ENCODE peak calls at places on chromosomes 2 and 18, in nine cellular contexts. Z is HCT116, L is uterus, D is heart left ventricle, U is esophagus squamous epithelium, S is K562, K is right lobe of liver, I is body of pancreas, A is tibial nerve. X is an unnamed sample.

GRCh38 chr18:27843783-27844415 is 333.0 kb downstream of the CDH2 start:
- DNase-seq in A (no peak), U (no peak), D (no peak), L (no peak), S (no peak), K (no peak), I (no peak), Z (no peak), X (no peak)

GRCh38 chr2:14256890-14257289 is 375.6 kb upstream of the LRATD1 start:
- DNase-seq in A (no peak), S (no peak), Z (no peak), K (no peak), I (no peak), D (no peak), U (no peak), L (no peak), X (no peak)

GRCh38 chr2:235460548-235461047 is 33.2 kb upstream of the AGAP1 start:
- DNase-seq in Z (no peak), L (no peak), D (no peak), U (no peak), I (no peak), A (no peak), S (peak; percentile 75), K (no peak), X (no peak)

GRCh38 chr2:60585276-60585675 is 31.8 kb upstream of the BCL11A start:
- DNase-seq in U (no peak), A (no peak), D (no peak), Z (no peak), L (no peak), K (no peak), S (no peak), I (no peak), X (no peak)

GRCh38 chr18:52339891-52340371 is at the start of gene DCC:
- DNase-seq in S (no peak), A (no peak), L (no peak), U (no peak), Z (no peak), D (no peak), K (peak; percentile 41), I (peak; percentile 59), X (peak; percentile 38)

GRCh38 chr2:19754907-19755306 is 146.9 kb downstream of the TTC32 start:
- DNase-seq in D (no peak), A (no peak), U (no peak), I (peak; percentile 30), K (no peak), L (no peak), Z (no peak), S (no peak), X (no peak)

GRCh38 chr2:199992296-199992695 is 36.9 kb downstream of the MAIP1 start:
- DNase-seq in S (no peak), L (no peak), U (no peak), K (no peak), D (no peak), I (no peak), Z (no peak), A (no peak), X (no peak)

GRCh38 chr2:54073796-54074195 is 41.6 kb upstream of the ACYP2 start:
- DNase-seq in U (no peak), L (no peak), Z (peak; percentile 85), K (no peak), I (no peak), D (no peak), A (no peak), S (no peak), X (no peak)

GRCh38 chr2:189127756-189128155 is 51.8 kb downstream of the COL5A2 start:
- DNase-seq in Z (no peak), D (no peak), K (no peak), U (no peak), I (no peak), A (no peak), S (no peak), L (no peak), X (no peak)

GRCh38 chr2:233115761-233116160 is 55.6 kb downstream of the INPP5D start:
- DNase-seq in U (no peak), Z (no peak), I (no peak), L (no peak), D (no peak), K (no peak), S (no peak), A (no peak), X (no peak)

GRCh38 chr2:28165087-28165652 is 227.5 kb upstream of the FOSL2 start:
- DNase-seq in I (no peak), Z (no peak), L (no peak), U (no peak), D (no peak), S (no peak), A (no peak), K (no peak), X (no peak)

GRCh38 chr2:28172114-28172898 is 220.4 kb upstream of the FOSL2 start:
- DNase-seq in U (no peak), K (no peak), Z (no peak), A (no peak), I (no peak), L (no peak), D (no peak), S (no peak), X (no peak)

GRCh38 chr2:28169492-28169891 is 223.2 kb upstream of the FOSL2 start:
- DNase-seq in K (no peak), Z (no peak), D (no peak), L (no peak), I (no peak), U (no peak), A (no peak), S (no peak), X (no peak)

GRCh38 chr2:28166956-28167355 is 225.7 kb upstream of the FOSL2 start:
- DNase-seq in I (no peak), Z (no peak), K (no peak), L (no peak), A (no peak), S (no peak), U (no peak), D (no peak), X (no peak)

DNA sequence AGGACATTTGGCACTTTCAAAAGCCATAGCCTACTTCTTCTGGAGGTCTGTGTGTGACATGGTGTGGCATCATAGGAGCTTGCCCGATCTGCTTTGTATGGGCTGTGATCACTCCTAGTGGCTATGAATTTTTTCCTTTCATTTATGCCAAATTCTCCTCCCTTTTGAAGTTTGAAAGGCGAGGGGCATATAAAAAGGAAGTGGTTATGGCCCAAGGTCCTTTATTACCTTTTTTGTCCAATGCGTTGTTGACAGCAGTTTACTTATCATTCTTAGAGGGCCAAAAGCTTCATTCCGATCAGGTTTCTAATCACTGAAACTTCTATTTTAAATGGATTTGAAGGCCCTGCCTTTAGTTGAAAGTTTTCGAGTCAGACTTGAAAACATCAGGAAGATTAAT is 224.3 kb upstream of the FOSL2 start:
- DNase-seq in U (no peak), L (no peak), A (no peak), K (no peak), Z (no peak), S (no peak), I (no peak), D (no peak), X (no peak)
- H3K4me1 ChIP-seq in U (peaks cover 18% of the 10 kb centered on the region), L (no peaks in the 10 kb centered on the region), A (peaks cover 9% of the 10 kb centered on the region), K (no peaks in the 10 kb centered on the region), Z (peaks cover 10% of the 10 kb centered on the region), S (no peaks in the 10 kb centered on the region), I (peaks cover 16% of the 10 kb centered on the region), D (peaks cover 22% of the 10 kb centered on the region), X (peaks cover 12% of the 10 kb centered on the region)

DNA sequence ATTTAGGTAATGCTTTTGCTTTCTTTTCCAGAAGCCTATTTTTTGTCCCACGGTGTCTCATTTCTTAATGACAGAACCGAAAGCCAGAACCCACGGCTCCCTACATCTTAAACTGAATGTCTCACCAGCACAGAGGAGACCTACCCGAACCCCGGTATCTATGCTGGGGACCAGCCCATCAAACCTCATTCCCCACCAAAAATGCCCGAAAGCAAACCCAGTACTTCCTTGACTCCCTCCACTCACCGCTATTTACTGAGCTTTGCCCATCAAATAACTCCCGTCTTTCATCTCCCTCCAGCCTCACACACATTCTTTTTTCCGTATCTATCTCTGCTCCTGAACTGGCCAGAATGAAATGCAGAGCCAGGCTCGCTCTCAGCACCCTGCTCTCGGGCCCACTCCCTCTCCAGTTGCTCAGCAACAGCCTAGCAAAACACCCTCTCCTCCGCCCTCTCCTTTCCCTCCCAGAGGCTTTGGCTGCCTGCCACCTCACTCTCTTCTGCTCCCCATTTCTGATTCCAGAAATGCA is 4.1 kb downstream of the IGFBP5 start:
- DNase-seq in S (peak; percentile 29), I (peak; percentile 66), Z (no peak), D (peak; percentile 91), L (peak; percentile 86), A (peak; percentile 81), U (no peak), K (no peak), X (peak; percentile 75)
- TF ChIP-seq POLR2A in S (no peak), I (no peak), Z (no peak), D (peak; percentile 23), L (peak; percentile 37), A (no peak), U (no peak), K (no peak), X (no peak)

GRCh38 chr2:158043181-158043948 is 58.3 kb upstream of the UPP2 start:
- DNase-seq in L (no peak), K (peak; percentile 88), S (no peak), Z (no peak), I (no peak), U (no peak), A (no peak), D (no peak), X (no peak)

GRCh38 chr2:158048327-158048726 is 53.3 kb upstream of the UPP2 start:
- DNase-seq in A (no peak), L (no peak), I (no peak), D (no peak), K (no peak), S (no peak), Z (no peak), U (no peak), X (no peak)

GRCh38 chr2:158045362-158045761 is 56.3 kb upstream of the UPP2 start:
- DNase-seq in K (no peak), A (no peak), U (no peak), D (no peak), L (no peak), S (no peak), Z (peak; percentile 15), I (no peak), X (no peak)

GRCh38 chr2:158049129-158049855 is 52.4 kb upstream of the UPP2 start:
- DNase-seq in S (no peak), I (no peak), A (no peak), K (no peak), Z (no peak), U (no peak), D (no peak), L (no peak), X (no peak)

DNA sequence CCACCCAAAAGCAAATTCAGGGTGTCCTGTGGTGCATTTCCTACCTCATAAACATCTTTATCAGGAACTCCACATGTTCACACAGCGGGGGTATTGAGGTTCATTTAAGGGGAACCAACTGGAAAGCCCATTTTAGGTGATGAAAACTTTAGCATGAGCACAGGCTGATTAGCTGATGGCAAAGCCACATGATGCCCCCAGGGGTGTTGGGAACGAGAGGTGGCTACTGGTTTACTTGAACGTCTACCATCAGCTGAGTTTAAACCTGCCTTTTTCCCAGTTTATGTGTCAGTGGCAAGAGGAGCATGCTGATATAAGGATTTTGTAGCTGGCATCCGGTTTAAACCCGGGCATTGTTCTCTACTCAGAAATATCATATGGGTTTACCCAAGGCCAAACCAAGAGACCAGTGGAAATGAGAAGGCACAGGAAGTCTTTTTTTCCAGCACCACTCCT is 54.5 kb upstream of the UPP2 start:
- DNase-seq in S (peak; percentile 25), I (no peak), A (no peak), U (no peak), L (no peak), K (no peak), Z (no peak), D (no peak), X (no peak)
- H3K4me1 ChIP-seq in S (no peaks in the 10 kb centered on the region), I (no peaks in the 10 kb centered on the region), A (no peaks in the 10 kb centered on the region), U (no peaks in the 10 kb centered on the region), L (no peaks in the 10 kb centered on the region), K (no peaks in the 10 kb centered on the region), Z (no peaks in the 10 kb centered on the region), D (peaks cover 21% of the 10 kb centered on the region), X (no peaks in the 10 kb centered on the region)

GRCh38 chr2:191209346-191209745 is 35.9 kb upstream of the MYO1B start:
- DNase-seq in L (no peak), S (no peak), A (no peak), I (no peak), Z (no peak), U (no peak), D (no peak), K (no peak), X (no peak)
- TF ChIP-seq POLR2A in L (no peak), S (no peak), A (no peak), I (no peak), Z (no peak), U (no peak), D (no peak), K (no peak), X (no peak)

X was measured in stomach.